ENCODE peak calls at places on chromosomes 4 and X, in seven cellular contexts. One of them, this sample, is unnamed.

GRCh38 chr4:5455003-5455585 is 253.3 kb downstream of the EVC2 start:
- DNase-seq in thoracic aorta: no peak
- DNase-seq in nephron progenitor cell: no peak
- DNase-seq in Calu3: no peak
- DNase-seq in uterus: no peak
- DNase-seq in thyroid gland: no peak
- DNase-seq in fibroblast of lung: no peak
- DNase-seq in this sample: no peak

GRCh38 chr4:3469386-3470243 is 6.5 kb downstream of the DOK7 start:
- DNase-seq in Calu3: no peak
- DNase-seq in thoracic aorta: no peak
- DNase-seq in fibroblast of lung: no peak
- DNase-seq in thyroid gland: no peak
- DNase-seq in nephron progenitor cell: peak
- DNase-seq in uterus: no peak
- DNase-seq in this sample: no peak

GRCh38 chr4:102022343-102022742 is 231.8 kb downstream of the BANK1 start:
- DNase-seq in fibroblast of lung: no peak
- DNase-seq in thyroid gland: no peak
- DNase-seq in uterus: no peak
- DNase-seq in Calu3: no peak
- DNase-seq in thoracic aorta: no peak
- DNase-seq in nephron progenitor cell: no peak
- DNase-seq in this sample: no peak

GRCh38 chr4:92339671-92340070 is 35.9 kb downstream of the GRID2 start:
- DNase-seq in Calu3: no peak
- DNase-seq in uterus: no peak
- DNase-seq in nephron progenitor cell: no peak
- DNase-seq in fibroblast of lung: peak
- DNase-seq in thoracic aorta: no peak
- DNase-seq in thyroid gland: no peak
- DNase-seq in this sample: no peak

GRCh38 chr4:105710678-105711077 is 2.1 kb downstream of the GSTCD start:
- DNase-seq in thoracic aorta: no peak
- DNase-seq in thyroid gland: no peak
- DNase-seq in nephron progenitor cell: no peak
- DNase-seq in Calu3: no peak
- DNase-seq in fibroblast of lung: peak
- DNase-seq in uterus: no peak
- DNase-seq in this sample: no peak

GRCh38 chrX:53223068-53223693 is 1.8 kb downstream of the KDM5C start:
- DNase-seq in uterus: no peak
- DNase-seq in fibroblast of lung: peak
- DNase-seq in nephron progenitor cell: no peak
- DNase-seq in thoracic aorta: no peak
- DNase-seq in Calu3: no peak
- DNase-seq in thyroid gland: no peak
- DNase-seq in this sample: no peak

GRCh38 chr4:128241425-128241913 is 46.1 kb downstream of the PGRMC2 start:
- DNase-seq in fibroblast of lung: peak
- DNase-seq in thoracic aorta: no peak
- DNase-seq in uterus: no peak
- DNase-seq in thyroid gland: no peak
- DNase-seq in nephron progenitor cell: no peak
- DNase-seq in Calu3: no peak
- DNase-seq in this sample: no peak

GRCh38 chr4:154024097-154024496 is 235.2 kb upstream of the SFRP2 start:
- DNase-seq in nephron progenitor cell: no peak
- DNase-seq in thyroid gland: no peak
- DNase-seq in Calu3: peak
- DNase-seq in thoracic aorta: no peak
- DNase-seq in uterus: no peak
- DNase-seq in fibroblast of lung: no peak
- DNase-seq in this sample: peak

GRCh38 chr4:83115000-83115399 is 471 bp upstream of the PLAC8 start:
- DNase-seq in Calu3: no peak
- DNase-seq in nephron progenitor cell: no peak
- DNase-seq in thyroid gland: no peak
- DNase-seq in uterus: no peak
- DNase-seq in fibroblast of lung: peak
- DNase-seq in thoracic aorta: no peak
- DNase-seq in this sample: no peak

GRCh38 chr4:61541474-61541873 is 341.3 kb downstream of the ADGRL3 start:
- DNase-seq in thyroid gland: no peak
- DNase-seq in Calu3: no peak
- DNase-seq in thoracic aorta: no peak
- DNase-seq in nephron progenitor cell: no peak
- DNase-seq in fibroblast of lung: no peak
- DNase-seq in uterus: no peak
- DNase-seq in this sample: no peak

GRCh38 chrX:27186671-27187070 is 276.5 kb downstream of the PPP4R3C start:
- DNase-seq in thyroid gland: no peak
- DNase-seq in fibroblast of lung: peak
- DNase-seq in nephron progenitor cell: peak
- DNase-seq in thoracic aorta: no peak
- DNase-seq in uterus: no peak
- DNase-seq in Calu3: peak
- DNase-seq in this sample: no peak

GRCh38 chr4:8647626-8648025 is 55.1 kb downstream of the CPZ start:
- DNase-seq in thyroid gland: peak
- DNase-seq in fibroblast of lung: no peak
- DNase-seq in nephron progenitor cell: no peak
- DNase-seq in Calu3: no peak
- DNase-seq in uterus: peak
- DNase-seq in thoracic aorta: no peak
- DNase-seq in this sample: no peak

GRCh38 chr4:38804654-38805295 is at the start of gene TLR1:
- DNase-seq in uterus: no peak
- DNase-seq in thoracic aorta: no peak
- DNase-seq in Calu3: no peak
- DNase-seq in fibroblast of lung: peak
- DNase-seq in thyroid gland: no peak
- DNase-seq in nephron progenitor cell: no peak
- DNase-seq in this sample: no peak

GRCh38 chr4:188959424-188959823 is 820.2 kb downstream of the TRIML1 start:
- DNase-seq in thoracic aorta: no peak
- DNase-seq in nephron progenitor cell: no peak
- DNase-seq in thyroid gland: no peak
- DNase-seq in uterus: no peak
- DNase-seq in Calu3: no peak
- DNase-seq in fibroblast of lung: no peak
- DNase-seq in this sample: no peak

GRCh38 chr4:85823295-85823694 is 348.3 kb downstream of the ARHGAP24 start:
- DNase-seq in nephron progenitor cell: no peak
- DNase-seq in fibroblast of lung: peak
- DNase-seq in thoracic aorta: no peak
- DNase-seq in Calu3: no peak
- DNase-seq in uterus: no peak
- DNase-seq in thyroid gland: peak
- DNase-seq in this sample: no peak

GRCh38 chr4:85821688-85822087 is 346.7 kb downstream of the ARHGAP24 start:
- DNase-seq in thyroid gland: no peak
- DNase-seq in Calu3: no peak
- DNase-seq in fibroblast of lung: no peak
- DNase-seq in thoracic aorta: no peak
- DNase-seq in nephron progenitor cell: no peak
- DNase-seq in uterus: no peak
- DNase-seq in this sample: no peak

GRCh38 chr4:85828295-85828910 is 353.5 kb downstream of the ARHGAP24 start:
- DNase-seq in uterus: no peak
- DNase-seq in thoracic aorta: no peak
- DNase-seq in nephron progenitor cell: no peak
- DNase-seq in thyroid gland: no peak
- DNase-seq in Calu3: no peak
- DNase-seq in fibroblast of lung: no peak
- DNase-seq in this sample: no peak

GRCh38 chr4:85825937-85826678 is 351.2 kb downstream of the ARHGAP24 start:
- DNase-seq in fibroblast of lung: peak
- DNase-seq in thyroid gland: peak
- DNase-seq in thoracic aorta: no peak
- DNase-seq in Calu3: peak
- DNase-seq in nephron progenitor cell: peak
- DNase-seq in uterus: no peak
- DNase-seq in this sample: peak

DNA sequence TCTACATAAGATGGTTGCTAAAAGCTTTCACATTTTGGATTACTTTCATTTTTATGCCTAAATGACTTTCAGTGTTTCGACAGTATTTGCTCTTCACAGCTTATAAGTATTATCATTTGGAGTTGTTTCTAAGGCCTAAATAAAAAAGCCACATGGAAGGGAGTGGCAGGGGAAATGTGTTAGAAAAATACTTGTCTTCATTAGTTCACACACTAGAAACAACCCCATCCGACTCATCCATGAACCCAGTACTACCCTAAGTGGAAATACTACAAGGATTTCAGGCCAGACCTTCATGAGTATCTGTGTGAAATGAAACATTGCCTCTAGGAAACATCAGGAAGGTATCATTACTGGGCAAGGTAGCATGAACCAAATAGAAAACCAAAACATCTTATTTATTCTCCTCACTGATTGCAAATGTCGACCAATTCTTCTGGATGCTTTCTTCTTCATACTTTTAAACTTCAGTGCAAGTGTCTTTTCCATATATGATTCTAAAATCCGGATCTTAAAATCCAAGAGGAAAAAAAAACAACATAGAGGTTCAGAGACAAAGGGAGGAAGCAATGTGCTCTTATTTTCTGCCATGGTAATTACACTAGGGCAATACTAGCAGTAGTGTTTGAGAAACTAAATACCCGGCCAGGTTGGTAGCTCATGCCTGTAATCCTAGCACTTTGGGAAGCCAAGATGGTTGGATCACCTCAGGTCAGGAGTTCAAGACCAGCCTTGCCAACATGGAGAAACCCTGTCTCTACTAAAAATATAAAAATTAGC is 349.4 kb downstream of the ARHGAP24 start:
- DNase-seq in thoracic aorta: no peak
- DNase-seq in thyroid gland: no peak
- DNase-seq in Calu3: no peak
- DNase-seq in fibroblast of lung: no peak
- DNase-seq in uterus: no peak
- DNase-seq in nephron progenitor cell: no peak
- DNase-seq in this sample: no peak
- TF ChIP-seq CTCF in thoracic aorta: no peak
- TF ChIP-seq CTCF in thyroid gland: no peak
- TF ChIP-seq CTCF in Calu3: no peak
- TF ChIP-seq CTCF in fibroblast of lung: no peak
- TF ChIP-seq CTCF in uterus: no peak
- TF ChIP-seq CTCF in nephron progenitor cell: no peak
- TF ChIP-seq CTCF in this sample: no peak

DNA sequence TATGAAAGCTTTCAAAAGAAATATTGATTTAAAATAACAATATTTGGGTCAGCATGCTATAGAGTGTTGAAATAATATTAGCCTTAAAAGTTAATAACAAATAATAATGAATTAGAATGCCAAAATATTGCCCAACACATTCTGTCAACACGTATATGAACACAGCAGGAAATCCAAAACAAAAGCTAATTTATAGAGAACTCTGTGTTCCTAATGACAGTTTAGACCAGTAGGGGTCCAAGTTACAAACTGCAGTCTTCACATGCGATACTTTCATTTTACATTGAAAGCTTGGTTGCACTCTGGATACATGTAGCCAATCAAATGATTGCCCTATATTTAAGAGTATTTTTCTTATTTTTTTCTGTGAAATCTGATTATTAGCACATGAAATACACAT is 274.4 kb downstream of the DCTD start:
- DNase-seq in nephron progenitor cell: no peak
- DNase-seq in thyroid gland: no peak
- DNase-seq in thoracic aorta: no peak
- DNase-seq in Calu3: no peak
- DNase-seq in uterus: no peak
- DNase-seq in fibroblast of lung: peak
- DNase-seq in this sample: no peak
- TF ChIP-seq CTCF in nephron progenitor cell: peak
- TF ChIP-seq CTCF in thyroid gland: peak
- TF ChIP-seq CTCF in thoracic aorta: no peak
- TF ChIP-seq CTCF in Calu3: no peak
- TF ChIP-seq CTCF in uterus: no peak
- TF ChIP-seq CTCF in fibroblast of lung: no peak
- TF ChIP-seq CTCF in this sample: no peak

DNA sequence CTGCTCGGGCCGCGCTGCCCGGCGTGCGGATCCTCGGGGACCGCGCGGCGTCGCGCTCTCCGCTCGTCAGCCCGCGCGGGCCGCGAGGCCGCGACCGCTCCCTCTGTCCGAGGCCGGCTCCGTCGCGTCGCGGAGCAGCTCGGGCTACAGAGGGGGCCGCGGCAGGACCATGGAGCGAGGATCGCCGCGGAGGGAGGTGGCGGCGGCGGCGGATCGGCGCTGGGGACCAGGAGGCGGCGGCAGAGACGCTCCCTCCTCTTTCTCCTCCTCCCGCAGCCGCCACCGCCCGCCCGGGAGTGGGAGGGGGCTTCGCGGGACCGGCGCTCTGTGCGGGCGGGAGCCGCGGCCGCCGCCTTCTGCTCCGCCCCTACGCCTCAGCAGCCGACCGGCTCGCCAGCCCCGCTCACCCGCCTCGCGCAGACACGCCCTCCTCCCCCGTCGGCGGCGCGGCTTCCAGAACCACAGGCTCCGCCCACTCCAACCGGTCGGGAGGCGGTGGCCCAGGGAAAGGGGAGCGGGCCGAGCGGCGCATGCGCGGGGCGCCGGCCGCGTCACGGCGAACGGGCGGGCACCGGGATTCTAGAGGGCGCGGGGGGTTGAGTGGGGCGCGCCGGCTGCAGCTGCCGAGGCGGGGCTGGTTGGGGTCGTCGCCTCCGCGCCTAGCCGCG is at the start of gene CASK:
- DNase-seq in fibroblast of lung: peak
- DNase-seq in Calu3: peak
- DNase-seq in uterus: peak
- DNase-seq in nephron progenitor cell: peak
- DNase-seq in thoracic aorta: peak
- DNase-seq in thyroid gland: peak
- DNase-seq in this sample: peak
- TF ChIP-seq CTCF in fibroblast of lung: no peak
- TF ChIP-seq CTCF in Calu3: no peak
- TF ChIP-seq CTCF in uterus: no peak
- TF ChIP-seq CTCF in nephron progenitor cell: no peak
- TF ChIP-seq CTCF in thoracic aorta: no peak
- TF ChIP-seq CTCF in thyroid gland: peak
- TF ChIP-seq CTCF in this sample: no peak

GRCh38 chr4:150140774-150141400 is 62.6 kb downstream of the DCLK2 start:
- DNase-seq in thyroid gland: no peak
- DNase-seq in uterus: no peak
- DNase-seq in thoracic aorta: no peak
- DNase-seq in nephron progenitor cell: no peak
- DNase-seq in Calu3: no peak
- DNase-seq in fibroblast of lung: peak
- DNase-seq in this sample: no peak

GRCh38 chr4:150142831-150143230 is 64.6 kb downstream of the DCLK2 start:
- DNase-seq in uterus: no peak
- DNase-seq in fibroblast of lung: no peak
- DNase-seq in Calu3: no peak
- DNase-seq in nephron progenitor cell: no peak
- DNase-seq in thoracic aorta: no peak
- DNase-seq in thyroid gland: no peak
- DNase-seq in this sample: no peak

GRCh38 chr4:150149381-150149780 is 71.1 kb downstream of the DCLK2 start:
- DNase-seq in thoracic aorta: no peak
- DNase-seq in fibroblast of lung: peak
- DNase-seq in uterus: no peak
- DNase-seq in thyroid gland: no peak
- DNase-seq in nephron progenitor cell: no peak
- DNase-seq in Calu3: no peak
- DNase-seq in this sample: no peak

GRCh38 chr4:150145950-150146340 is 67.7 kb downstream of the DCLK2 start:
- DNase-seq in Calu3: no peak
- DNase-seq in uterus: no peak
- DNase-seq in thyroid gland: no peak
- DNase-seq in fibroblast of lung: no peak
- DNase-seq in nephron progenitor cell: no peak
- DNase-seq in thoracic aorta: no peak
- DNase-seq in this sample: no peak

GRCh38 chr4:150145090-150145949 is 67.1 kb downstream of the DCLK2 start:
- DNase-seq in thyroid gland: no peak
- DNase-seq in fibroblast of lung: no peak
- DNase-seq in uterus: no peak
- DNase-seq in nephron progenitor cell: no peak
- DNase-seq in Calu3: no peak
- DNase-seq in thoracic aorta: no peak
- DNase-seq in this sample: peak
- TF ChIP-seq CTCF in thyroid gland: no peak
- TF ChIP-seq CTCF in fibroblast of lung: peak
- TF ChIP-seq CTCF in uterus: no peak
- TF ChIP-seq CTCF in nephron progenitor cell: peak
- TF ChIP-seq CTCF in Calu3: no peak
- TF ChIP-seq CTCF in thoracic aorta: no peak
- TF ChIP-seq CTCF in this sample: peak

This sample was measured in endothelial cell.